ENCODE peak calls at places on chromosome 20, in four cellular contexts. E is RWPE1, P is stromal cell of bone marrow, J is GM13977. N is an unnamed sample.

GRCh38 chr20:50368813-50369224 is 141.4 kb upstream of the PTPN1 start:
- DNase-seq in E (no peak), P (no peak), J (no peak), N (no peak)

GRCh38 chr20:48051810-48052491 is 266.7 kb upstream of the SULF2 start:
- DNase-seq in E (peak), P (peak), J (no peak), N (peak)

GRCh38 chr20:3051385-3052019 is 5.7 kb downstream of the MRPS26 start:
- DNase-seq in E (no peak), P (no peak), J (no peak), N (no peak)

GRCh38 chr20:37179671-37180524 is 550 bp upstream of the MROH8 start:
- DNase-seq in E (peak), P (peak), J (no peak), N (no peak)

GRCh38 chr20:36275441-36276189 is 30.5 kb upstream of the DLGAP4 start:
- DNase-seq in E (no peak), P (no peak), J (no peak), N (no peak)

GRCh38 chr20:43534016-43534415 is 24.8 kb upstream of the SGK2 start:
- DNase-seq in E (no peak), P (no peak), J (no peak), N (no peak)

GRCh38 chr20:51382111-51382985 is 160.2 kb downstream of the NFATC2 start:
- DNase-seq in E (no peak), P (no peak), J (no peak), N (no peak)

GRCh38 chr20:47360207-47360488 is 3.6 kb upstream of the ZMYND8 start:
- DNase-seq in E (peak), P (no peak), J (no peak), N (peak)

GRCh38 chr20:6663751-6664388 is 103.6 kb upstream of the BMP2 start:
- DNase-seq in E (peak), P (no peak), J (no peak), N (peak)

GRCh38 chr20:57405236-57406016 is 14.2 kb downstream of the RBM38 start:
- DNase-seq in E (no peak), P (no peak), J (no peak), N (no peak)